ENCODE peak calls at places on chromosome 14, in six cellular contexts. X, Z, G, K, J and O are unnamed samples.

GRCh38 chr14:32469388-32470160 is 140.5 kb downstream of the AKAP6 start:
- DNase-seq in X (peak; percentile 39), J (no peak), K (peak; percentile 33), Z (peak; percentile 12), G (peak; percentile 18), O (no peak)

GRCh38 chr14:34160619-34161018 is 209.7 kb upstream of the EGLN3 start:
- DNase-seq in Z (no peak), G (no peak), K (no peak), J (no peak), X (no peak), O (no peak)

GRCh38 chr14:60093088-60093487 is 1.4 kb downstream of the PCNX4 start:
- DNase-seq in J (no peak), X (no peak), G (no peak), Z (no peak), K (no peak), O (no peak)

GRCh38 chr14:22882064-22882463 is 958 bp upstream of the REM2 start:
- DNase-seq in Z (no peak), K (no peak), G (no peak), J (no peak), X (no peak), O (no peak)

GRCh38 chr14:23299558-23299957 is 3.1 kb downstream of the PPP1R3E start:
- DNase-seq in Z (no peak), K (peak; percentile 22), X (peak; percentile 31), G (peak; percentile 19), J (peak; percentile 22), O (no peak)

GRCh38 chr14:100223332-100224171 is 15.4 kb upstream of the YY1 start:
- DNase-seq in G (no peak), J (no peak), X (no peak), K (no peak), Z (no peak), O (peak; percentile 10)

GRCh38 chr14:77296155-77296554 is 24.5 kb downstream of the POMT2 start:
- DNase-seq in G (no peak), X (no peak), K (no peak), Z (no peak), J (no peak), O (no peak)

GRCh38 chr14:30874120-30874998 is at the start of gene COCH:
- DNase-seq in K (no peak), X (no peak), J (peak; percentile 34), Z (no peak), G (peak; percentile 80), O (no peak)

GRCh38 chr14:21436567-21437062 is 19.3 kb downstream of the CHD8 start:
- DNase-seq in Z (no peak), G (no peak), J (peak; percentile 13), X (no peak), K (no peak), O (no peak)

GRCh38 chr14:73467377-73467776 is 9.0 kb upstream of the NUMB start:
- DNase-seq in X (peak; percentile 74), Z (no peak), G (peak; percentile 73), J (no peak), K (no peak), O (no peak)

GRCh38 chr14:92014014-92014413 is 25.8 kb downstream of the TRIP11 start:
- DNase-seq in X (no peak), Z (no peak), J (no peak), G (no peak), K (no peak), O (no peak)

GRCh38 chr14:102893452-102893851 is 29.0 kb upstream of the AMN start:
- DNase-seq in J (peak; percentile 88), G (no peak), Z (no peak), K (peak; percentile 16), X (no peak), O (peak; percentile 88)